ENCODE peak calls at places on chromosomes 1 and 21, in four cellular contexts. C, H, X and V are unnamed samples.

GRCh38 chr1:161706483-161707347 is at the start of gene FCRLA:
- DNase-seq in C (no peak), H (no peak), X (no peak), V (no peak)

GRCh38 chr1:32266926-32267645 is 16.0 kb downstream of the LCK start:
- DNase-seq in C (no peak), H (no peak), X (no peak), V (no peak)

GRCh38 chr1:62285984-62286481 is 33.2 kb downstream of the KANK4 start:
- DNase-seq in C (no peak), H (no peak), X (no peak), V (no peak)

GRCh38 chr1:109980324-109981127 is 4.0 kb upstream of the AHCYL1 start:
- DNase-seq in C (no peak), H (no peak), X (no peak), V (no peak)

GRCh38 chr1:156140879-156141707 is 12.3 kb upstream of the SEMA4A start:
- DNase-seq in C (no peak), H (no peak), X (peak; percentile 61), V (peak; percentile 46)

GRCh38 chr1:69421286-69421685 is 146.4 kb upstream of the LRRC7 start:
- DNase-seq in C (no peak), H (no peak), X (no peak), V (no peak)

GRCh38 chr1:109247401-109248365 is 1.7 kb upstream of the CELSR2 start:
- DNase-seq in C (no peak), H (no peak), X (no peak), V (no peak)

GRCh38 chr21:35324372-35325220 is 275.5 kb upstream of the RUNX1 start:
- DNase-seq in C (peak; percentile 30), H (no peak), X (no peak), V (no peak)

GRCh38 chr1:8456306-8456912 is 138.5 kb downstream of the SLC45A1 start:
- DNase-seq in C (no peak), H (no peak), X (no peak), V (no peak)

GRCh38 chr1:85334962-85335361 is 58.5 kb upstream of the BCL10 start:
- DNase-seq in C (no peak), H (no peak), X (no peak), V (no peak)

GRCh38 chr1:221725683-221726330 is 16.1 kb downstream of the DUSP10 start:
- DNase-seq in C (no peak), H (no peak), X (no peak), V (no peak)

GRCh38 chr1:56910441-56910985 is 55.3 kb downstream of the C8B start:
- DNase-seq in C (no peak), H (no peak), X (no peak), V (no peak)

GRCh38 chr21:43924421-43925095 is 59.5 kb downstream of the AGPAT3 start:
- DNase-seq in C (no peak), H (no peak), X (no peak), V (no peak)

GRCh38 chr1:19654886-19655717 is 9.6 kb upstream of the HTR6 start:
- DNase-seq in C (no peak), H (no peak), X (no peak), V (no peak)

GRCh38 chr1:27658951-27659496 is 13.0 kb downstream of the IFI6 start:
- DNase-seq in C (no peak), H (no peak), X (no peak), V (no peak)

GRCh38 chr1:110880708-110881374 is 7.9 kb downstream of the CD53 start:
- DNase-seq in C (no peak), H (no peak), X (no peak), V (no peak)

GRCh38 chr1:204837440-204838084 is 33.1 kb upstream of the NFASC start:
- DNase-seq in C (no peak), H (no peak), X (peak; percentile 79), V (no peak)

GRCh38 chr21:45364464-45365185 is 40.3 kb upstream of the COL18A1 start:
- DNase-seq in C (peak; percentile 47), H (no peak), X (no peak), V (no peak)

GRCh38 chr1:90963651-90964050 is 58.2 kb downstream of the ZNF644 start:
- DNase-seq in C (no peak), H (no peak), X (no peak), V (no peak)

GRCh38 chr21:35850542-35851103 is 209.7 kb downstream of the SETD4 start:
- DNase-seq in C (no peak), H (no peak), X (no peak), V (no peak)

GRCh38 chr21:29730281-29730680 is 209.5 kb downstream of the GRIK1 start:
- DNase-seq in C (no peak), H (no peak), X (no peak), V (no peak)

GRCh38 chr21:45074048-45074817 is at the start of gene ADARB1:
- DNase-seq in C (no peak), H (no peak), X (peak; percentile 72), V (no peak)

GRCh38 chr1:236575523-236575922 is 28.8 kb downstream of the HEATR1 start:
- DNase-seq in C (no peak), H (no peak), X (no peak), V (no peak)

GRCh38 chr21:21213297-21213696 is 215.1 kb downstream of the NCAM2 start:
- DNase-seq in C (no peak), H (no peak), X (no peak), V (no peak)

GRCh38 chr1:231612393-231613089 is 14.0 kb upstream of the DISC1 start:
- DNase-seq in C (no peak), H (no peak), X (no peak), V (peak; percentile 14)

GRCh38 chr1:36533897-36534296 is 51.2 kb upstream of the CSF3R start:
- DNase-seq in C (no peak), H (no peak), X (no peak), V (no peak)

GRCh38 chr1:160148121-160148520 is 3.3 kb upstream of the ATP1A4 start:
- DNase-seq in C (no peak), H (no peak), X (no peak), V (no peak)

GRCh38 chr1:230868736-230869385 is 540 bp upstream of the C1orf198 start:
- DNase-seq in C (no peak), H (no peak), X (peak; percentile 79), V (peak; percentile 57)

GRCh38 chr1:200323856-200324400 is 85.9 kb downstream of the ZNF281 start:
- DNase-seq in C (no peak), H (no peak), X (no peak), V (no peak)

GRCh38 chr1:92317836-92318493 is 19.1 kb downstream of the RPAP2 start:
- DNase-seq in C (no peak), H (no peak), X (no peak), V (no peak)

GRCh38 chr21:44421901-44422840 is 33.1 kb upstream of the LRRC3 start:
- DNase-seq in C (no peak), H (no peak), X (no peak), V (no peak)

GRCh38 chr1:226603976-226604845 is 55.6 kb downstream of the STUM start:
- DNase-seq in C (no peak), H (no peak), X (peak; percentile 57), V (no peak)

GRCh38 chr1:226606311-226607267 is 58.0 kb downstream of the STUM start:
- DNase-seq in C (no peak), H (no peak), X (no peak), V (no peak)

GRCh38 chr1:226604846-226605572 is 56.4 kb downstream of the STUM start:
- DNase-seq in C (no peak), H (no peak), X (no peak), V (no peak)

GRCh38 chr1:226607268-226607660 is 58.7 kb downstream of the STUM start:
- DNase-seq in C (no peak), H (no peak), X (no peak), V (no peak)

DNA sequence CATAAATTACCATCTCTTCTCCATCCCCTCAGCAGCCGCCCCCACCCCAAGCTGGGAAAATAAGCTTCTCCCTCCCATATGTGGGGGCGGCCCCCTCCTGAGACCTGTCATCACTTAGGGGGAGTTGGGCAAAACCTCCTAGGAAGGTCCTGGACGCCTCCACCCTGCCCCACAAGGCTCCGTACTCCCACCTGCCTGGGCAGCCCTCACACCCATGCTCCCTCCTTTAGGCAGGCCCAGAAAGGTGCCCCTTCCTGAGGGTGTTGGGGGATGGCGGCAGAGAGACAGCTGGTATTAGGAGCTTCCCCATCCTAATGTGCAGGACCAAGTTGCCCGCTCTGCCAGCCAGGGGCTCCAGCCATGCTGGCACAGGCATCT is 57.0 kb downstream of the STUM start:
- DNase-seq in C (no peak), H (no peak), X (no peak), V (no peak)
- H3K27ac ChIP-seq in C (no peak overlapping the region), H (peak overlapping the region; percentile 10), X (no peak overlapping the region), V (no peak overlapping the region)

DNA sequence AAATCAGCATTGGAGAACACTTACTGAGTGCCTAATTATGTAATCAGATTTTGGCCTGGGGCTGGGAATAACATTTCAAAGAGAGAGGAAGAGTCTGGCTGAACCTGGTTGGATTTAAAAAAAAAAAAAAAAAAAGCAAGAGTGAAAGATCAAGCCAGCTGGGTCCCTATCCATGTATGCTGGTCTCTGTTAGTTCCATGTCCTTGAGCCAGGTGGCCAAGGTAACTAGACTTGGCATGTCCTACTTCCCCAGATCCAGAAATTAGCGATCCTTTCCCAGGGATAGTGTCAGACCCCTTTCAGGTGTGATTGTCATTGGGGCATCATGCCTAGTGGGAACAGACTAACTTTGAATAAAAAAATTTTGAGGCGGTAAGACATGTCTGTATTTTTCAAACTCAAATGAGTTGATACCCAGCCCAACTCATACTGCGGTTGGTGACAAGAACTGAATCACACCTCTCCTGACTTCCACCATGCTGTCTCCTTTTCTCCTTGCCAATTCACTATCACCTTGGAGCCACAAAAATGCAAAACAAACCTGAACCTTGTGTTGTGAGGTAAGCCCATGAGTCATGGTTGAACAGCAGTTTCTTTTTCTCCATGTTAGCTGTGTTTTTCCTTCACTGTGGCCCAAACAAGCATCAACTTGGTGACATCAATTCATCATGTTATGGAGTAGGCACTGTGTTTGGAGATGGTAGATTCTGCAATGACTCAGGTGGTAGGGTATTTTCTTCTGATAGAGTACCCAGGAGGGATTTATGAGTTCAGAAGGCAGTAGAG is 24.5 kb upstream of the PPP2R5A start:
- DNase-seq in C (no peak), H (no peak), X (no peak), V (no peak)
- H3K27ac ChIP-seq in C (no peak overlapping the region), H (peak overlapping the region; percentile 80), X (no peak overlapping the region), V (no peak overlapping the region)

GRCh38 chr21:34107606-34108005 is 34.2 kb downstream of the MRPS6 start:
- DNase-seq in C (no peak), H (no peak), X (no peak), V (no peak)

GRCh38 chr21:34109075-34109474 is 35.7 kb downstream of the MRPS6 start:
- DNase-seq in C (no peak), H (no peak), X (no peak), V (no peak)

GRCh38 chr21:34113842-34114241 is 40.5 kb downstream of the MRPS6 start:
- DNase-seq in C (no peak), H (no peak), X (no peak), V (no peak)

GRCh38 chr21:34112316-34113033 is 39.1 kb downstream of the MRPS6 start:
- DNase-seq in C (no peak), H (no peak), X (no peak), V (no peak)

GRCh38 chr21:34110594-34111202 is 37.3 kb downstream of the MRPS6 start:
- DNase-seq in C (no peak), H (no peak), X (no peak), V (no peak)
- H3K27ac ChIP-seq in C (no peak overlapping the region), H (no peak overlapping the region), X (no peak overlapping the region), V (no peak overlapping the region)

GRCh38 chr1:163730366-163730765 is 408.6 kb downstream of the NUF2 start:
- DNase-seq in C (no peak), H (no peak), X (no peak), V (no peak)
- H3K27ac ChIP-seq in C (no peak overlapping the region), H (no peak overlapping the region), X (no peak overlapping the region), V (no peak overlapping the region)